ENCODE peak calls at places on chromosomes 1 and 21, in four cellular contexts. B is tibial nerve, T is GM12878, R is HepG2. J is an unnamed sample.

GRCh38 chr1:202276081-202276715 is 65.5 kb downstream of the UBE2T start:
- DNase-seq in B (no peak), R (no peak), T (no peak), J (no peak)

GRCh38 chr1:245537992-245538391 is 383.2 kb downstream of the KIF26B start:
- DNase-seq in B (no peak), R (no peak), T (no peak), J (no peak)

GRCh38 chr1:52636701-52637695 is 4.0 kb downstream of the SHISAL2A start:
- DNase-seq in B (no peak), R (no peak), T (peak), J (no peak)

GRCh38 chr1:15153184-15153841 is at the start of gene TMEM51:
- DNase-seq in R (peak), T (no peak), B (no peak), J (peak)

GRCh38 chr1:34686531-34686930 is 68.3 kb upstream of the GJB5 start:
- DNase-seq in R (no peak), T (no peak), B (no peak), J (no peak)

GRCh38 chr21:37435120-37435519 is 68.5 kb downstream of the DYRK1A start:
- DNase-seq in B (no peak), T (no peak), R (no peak), J (peak)

GRCh38 chr21:37208056-37208705 is 59.0 kb downstream of the VPS26C start:
- DNase-seq in T (peak), B (peak), R (peak), J (peak)

GRCh38 chr1:95002167-95002566 is 70.6 kb downstream of the ALG14 start:
- DNase-seq in T (no peak), R (no peak), B (no peak), J (no peak)

GRCh38 chr21:45149021-45149420 is 74.6 kb downstream of the ADARB1 start:
- DNase-seq in R (no peak), B (no peak), T (no peak), J (no peak)

GRCh38 chr1:26496881-26497280 is 24.6 kb downstream of the HMGN2 start:
- DNase-seq in T (no peak), B (no peak), R (no peak), J (no peak)

GRCh38 chr1:183164963-183165362 is 21.1 kb upstream of the LAMC2 start:
- DNase-seq in R (no peak), T (no peak), B (no peak), J (no peak)

GRCh38 chr1:164801246-164801731 is 242.3 kb downstream of the PBX1 start:
- DNase-seq in T (no peak), R (no peak), B (no peak), J (no peak)

GRCh38 chr1:239293350-239294111 is 92.8 kb upstream of the CHRM3 start:
- DNase-seq in B (no peak), R (no peak), T (no peak), J (no peak)

GRCh38 chr1:108686609-108687313 is 5.3 kb upstream of the PRPF38B start:
- DNase-seq in R (peak), T (no peak), B (no peak), J (peak)

GRCh38 chr1:85445906-85446305 is 19.1 kb downstream of the DDAH1 start:
- DNase-seq in T (no peak), R (no peak), B (no peak), J (no peak)

GRCh38 chr1:206002160-206002559 is 1.0 kb downstream of the RAB7B start:
- DNase-seq in T (no peak), R (no peak), B (no peak), J (no peak)

GRCh38 chr1:179340915-179341314 is 24.9 kb upstream of the AXDND1 start:
- DNase-seq in T (no peak), R (no peak), B (no peak), J (no peak)

GRCh38 chr1:202161151-202162048 is 998 bp upstream of the PTPN7 start:
- DNase-seq in T (no peak), R (no peak), B (no peak), J (no peak)

GRCh38 chr21:44593598-44594405 is 1.5 kb upstream of the KRTAP10-6 start:
- DNase-seq in T (no peak), B (no peak), R (peak), J (no peak)

GRCh38 chr1:48776400-48777218 is at the start of gene BEND5:
- DNase-seq in R (no peak), B (no peak), T (no peak), J (peak)

GRCh38 chr1:111516008-111516535 is 12.6 kb upstream of the ADORA3 start:
- DNase-seq in T (no peak), R (no peak), B (no peak), J (no peak)

GRCh38 chr1:39954261-39954869 is 580 bp upstream of the MFSD2A start:
- DNase-seq in R (no peak), B (no peak), T (no peak), J (no peak)

GRCh38 chr21:41612674-41613250 is 104.8 kb upstream of the TMPRSS2 start:
- DNase-seq in T (no peak), B (peak), R (peak), J (peak)

GRCh38 chr1:208118306-208118705 is 125.9 kb downstream of the PLXNA2 start:
- DNase-seq in R (no peak), T (no peak), B (no peak), J (no peak)

GRCh38 chr1:74180490-74180889 is 17.5 kb downstream of the LRRIQ3 start:
- DNase-seq in R (no peak), B (no peak), T (no peak), J (no peak)

GRCh38 chr1:171213559-171214454 is 28.7 kb downstream of the FMO2 start:
- DNase-seq in T (no peak), B (no peak), R (no peak), J (no peak)

GRCh38 chr1:228497817-228498216 is 10.6 kb downstream of the RNF187 start:
- DNase-seq in T (no peak), B (no peak), R (no peak), J (no peak)

GRCh38 chr1:39144943-39145650 is 59.4 kb upstream of the MACF1 start:
- DNase-seq in R (no peak), T (no peak), B (no peak), J (no peak)

GRCh38 chr1:6427445-6428390 is 3.1 kb downstream of the ESPN start:
- DNase-seq in T (no peak), R (no peak), B (no peak), J (no peak)
- TF ChIP-seq EP300 in T (no peak), R (no peak), B (no peak), J (no peak)

GRCh38 chr1:23911924-23912323 is 1.2 kb downstream of the CNR2 start:
- DNase-seq in B (no peak), R (no peak), T (no peak), J (no peak)
- H3K4me3 ChIP-seq in B (no peak), R (no peak), T (peak), J (no peak)

GRCh38 chr1:236604218-236605029 is at the start of gene HEATR1:
- DNase-seq in B (peak), T (peak), R (peak), J (peak)
- TF ChIP-seq EP300 in B (peak), T (peak), R (no peak), J (no peak)

GRCh38 chr1:209702832-209703231 is 1.8 kb upstream of the HSD11B1 start:
- DNase-seq in B (no peak), R (no peak), T (no peak), J (no peak)
- H3K4me3 ChIP-seq in B (no peak), R (no peak), T (no peak), J (no peak)

DNA sequence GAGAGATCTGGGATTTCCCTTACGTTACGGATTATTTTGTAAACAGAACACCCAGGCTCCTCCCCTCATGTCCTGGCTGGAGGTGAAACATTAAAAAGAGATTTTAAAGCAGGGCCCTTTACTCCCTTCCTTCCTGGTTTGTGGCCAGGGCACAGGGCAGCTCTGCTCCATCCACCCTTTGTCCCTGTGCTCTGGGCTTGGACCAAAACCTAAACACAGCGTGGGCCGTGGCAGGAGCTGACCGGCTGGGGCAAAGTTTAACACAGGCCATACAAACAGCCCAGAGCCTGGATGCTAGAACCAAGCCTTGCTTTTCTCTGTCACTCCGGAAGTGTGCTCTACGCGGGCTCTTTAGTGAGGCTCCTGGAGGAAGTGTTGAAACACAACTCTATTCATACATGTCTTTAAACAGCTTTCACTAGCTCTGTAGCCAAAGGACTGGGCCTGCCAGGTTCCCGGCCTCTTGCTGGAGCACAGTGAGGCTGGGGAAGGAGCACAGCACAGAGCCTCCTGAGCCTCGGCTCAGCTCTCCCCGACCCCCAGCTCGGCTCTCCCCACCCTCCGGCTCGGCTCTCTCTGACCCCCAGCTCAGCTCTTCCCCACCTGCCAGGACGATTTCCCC is 84.7 kb downstream of the PDE9A start:
- DNase-seq in T (no peak), B (no peak), R (peak), J (no peak)
- TF ChIP-seq EP300 in T (no peak), B (no peak), R (peak), J (no peak)

GRCh38 chr21:21921410-21922232 is 923.4 kb downstream of the NCAM2 start:
- DNase-seq in R (no peak), B (no peak), T (no peak), J (peak)
- H3K4me3 ChIP-seq in R (no peak), B (no peak), T (no peak), J (no peak)

GRCh38 chr21:34528131-34528561 is 16.1 kb upstream of the KCNE1 start:
- DNase-seq in B (no peak), T (no peak), R (no peak), J (no peak)

GRCh38 chr21:34530264-34530663 is 18.3 kb upstream of the KCNE1 start:
- DNase-seq in B (no peak), R (no peak), T (no peak), J (no peak)

GRCh38 chr21:34526236-34526617 is 14.2 kb upstream of the KCNE1 start:
- DNase-seq in B (no peak), R (no peak), T (no peak), J (no peak)

GRCh38 chr21:34524671-34525601 is 12.9 kb upstream of the KCNE1 start:
- DNase-seq in R (no peak), B (no peak), T (no peak), J (no peak)

DNA sequence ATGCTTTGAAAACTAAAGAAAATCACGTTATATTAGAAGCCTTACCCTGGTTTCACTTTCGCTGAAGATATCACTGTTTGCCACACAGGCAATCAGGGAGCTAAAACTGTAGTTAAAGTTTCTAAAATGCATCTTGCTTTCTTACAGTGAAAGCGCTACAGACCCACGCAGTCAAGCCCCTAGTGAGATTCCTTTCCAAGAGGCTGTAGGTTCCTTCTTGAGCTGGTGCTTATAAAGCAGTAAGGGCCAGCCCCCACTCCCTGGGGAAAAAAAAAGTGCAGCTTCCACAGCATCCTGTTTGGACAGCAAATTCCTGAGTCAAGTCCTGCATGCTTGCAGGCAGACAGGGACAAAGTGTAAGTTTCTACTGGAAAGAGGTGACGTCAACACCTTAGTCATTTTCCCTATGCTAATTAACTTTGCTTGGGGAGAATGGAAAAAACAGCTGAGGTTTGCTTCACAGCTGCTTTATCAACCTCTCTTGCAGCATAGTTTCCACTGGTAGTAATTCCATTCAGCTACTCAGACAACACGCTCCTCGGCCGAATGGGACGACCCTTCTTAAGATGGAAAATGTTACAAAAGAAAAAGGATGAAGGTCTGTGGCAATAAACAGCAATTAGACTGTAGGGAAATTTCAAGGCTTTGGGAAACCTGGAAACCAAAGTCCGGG is 14.7 kb upstream of the KCNE1 start:
- DNase-seq in T (no peak), B (peak), R (peak), J (no peak)
- TF ChIP-seq EP300 in T (no peak), B (peak), R (peak), J (peak)

DNA sequence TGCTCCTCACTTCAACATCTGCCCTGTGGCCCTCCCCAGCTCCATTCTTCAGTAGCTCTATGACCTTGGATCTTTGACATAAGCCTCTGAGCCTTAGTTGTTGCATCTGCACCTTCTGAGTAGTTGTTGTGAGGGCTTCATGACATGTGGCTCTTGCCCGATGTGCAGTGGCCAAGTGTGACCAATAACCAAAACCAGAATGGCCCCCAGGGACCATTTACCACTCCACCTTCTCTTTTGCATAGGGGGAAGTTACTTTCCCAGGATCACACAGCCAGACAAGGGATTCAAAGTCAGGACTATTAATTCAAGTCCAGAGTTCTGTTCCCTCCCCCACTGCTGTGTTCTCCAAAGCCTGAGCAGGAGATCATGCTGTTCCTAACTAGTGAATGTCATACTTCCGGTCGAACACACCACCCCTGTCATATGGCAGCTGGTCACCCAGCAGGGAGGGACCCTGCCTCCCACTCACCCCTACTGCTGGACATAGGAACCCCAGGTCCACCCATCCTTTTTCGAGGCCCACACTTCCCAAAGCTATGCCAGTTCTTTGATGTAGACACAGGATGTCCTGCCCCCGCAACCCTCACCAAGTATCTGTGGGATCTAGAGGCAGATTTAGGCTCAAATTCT is 4.0 kb downstream of the FGR start:
- DNase-seq in B (no peak), R (no peak), T (peak), J (no peak)
- H3K4me3 ChIP-seq in B (no peak), R (no peak), T (peak), J (no peak)

J was measured in SK-N-SH.